ENCODE peak calls at places on chromosomes 2 and 18, in seven cellular contexts. W, M, V, Y, R, L and E are unnamed samples.

GRCh38 chr2:17636989-17637906 is 96.8 kb downstream of the VSNL1 start:
- DNase-seq in R (no peak), M (no peak), Y (no peak), L (no peak), W (no peak), V (no peak), E (no peak)

GRCh38 chr2:237207641-237208040 is 122.0 kb downstream of the COPS8 start:
- DNase-seq in R (peak; percentile 49), L (peak; percentile 93), Y (peak; percentile 86), W (peak; percentile 82), V (peak; percentile 14), M (peak; percentile 88), E (no peak)

GRCh38 chr2:160229591-160229990 is 29.5 kb upstream of the ITGB6 start:
- DNase-seq in R (peak; percentile 84), M (peak; percentile 80), Y (no peak), W (peak; percentile 92), L (peak; percentile 60), V (no peak), E (no peak)

GRCh38 chr2:218479595-218479994 is 60.7 kb downstream of the VIL1 start:
- DNase-seq in V (no peak), M (no peak), R (no peak), W (no peak), L (no peak), Y (no peak), E (no peak)

GRCh38 chr18:25256439-25256838 is 95.5 kb downstream of the ZNF521 start:
- DNase-seq in V (no peak), Y (no peak), R (no peak), M (no peak), L (no peak), W (no peak), E (no peak)

GRCh38 chr2:84323890-84324289 is 135.2 kb downstream of the SUCLG1 start:
- DNase-seq in V (no peak), M (no peak), W (no peak), L (no peak), R (no peak), Y (no peak), E (no peak)

GRCh38 chr2:101619191-101619591 is 78.3 kb upstream of the MAP4K4 start:
- DNase-seq in V (no peak), M (no peak), L (peak; percentile 51), R (peak; percentile 19), Y (no peak), W (no peak), E (no peak)

GRCh38 chr2:234206738-234207137 is 156.2 kb downstream of the SPP2 start:
- DNase-seq in Y (no peak), W (no peak), R (no peak), V (no peak), L (no peak), M (no peak), E (no peak)

GRCh38 chr2:203061346-203061745 is 46.7 kb downstream of the NBEAL1 start:
- DNase-seq in V (no peak), M (peak; percentile 13), W (no peak), L (no peak), Y (no peak), R (peak; percentile 88), E (no peak)

GRCh38 chr2:172442072-172442895 is 14.9 kb downstream of the ITGA6 start:
- DNase-seq in Y (no peak), R (peak; percentile 97), W (peak; percentile 100), L (peak; percentile 74), V (peak; percentile 78), M (peak; percentile 98), E (peak; percentile 14)

GRCh38 chr2:178227187-178227586 is 32.9 kb downstream of the OSBPL6 start:
- DNase-seq in W (no peak), R (peak; percentile 73), M (peak; percentile 58), Y (no peak), V (no peak), L (peak; percentile 36), E (no peak)

GRCh38 chr2:239329284-239329971 is 71.4 kb downstream of the HDAC4 start:
- DNase-seq in W (no peak), M (no peak), R (no peak), Y (no peak), V (no peak), L (no peak), E (no peak)
- H3K4me1 ChIP-seq in W (no peaks in the 10 kb centered on the region), M (peaks cover 17% of the 10 kb centered on the region), R (peaks cover 10% of the 10 kb centered on the region), Y (no peaks in the 10 kb centered on the region), V (no peaks in the 10 kb centered on the region), L (peaks cover 23% of the 10 kb centered on the region), E (peaks cover 39% of the 10 kb centered on the region)

GRCh38 chr2:66446924-66447323 is 12.0 kb downstream of the MEIS1 start:
- DNase-seq in L (no peak), R (no peak), W (no peak), M (no peak), V (no peak), Y (no peak), E (no peak)

GRCh38 chr2:66445781-66446177 is 10.9 kb downstream of the MEIS1 start:
- DNase-seq in M (peak; percentile 58), R (no peak), W (no peak), L (no peak), V (no peak), Y (peak; percentile 86), E (no peak)

GRCh38 chr2:66447676-66448075 is 12.8 kb downstream of the MEIS1 start:
- DNase-seq in M (peak; percentile 12), R (no peak), Y (no peak), L (no peak), W (no peak), V (no peak), E (no peak)

GRCh38 chr2:66445076-66445724 is 10.3 kb downstream of the MEIS1 start:
- DNase-seq in V (no peak), W (no peak), R (peak; percentile 68), Y (peak; percentile 82), L (no peak), M (peak; percentile 64), E (no peak)

GRCh38 chr2:66446178-66446860 is 11.4 kb downstream of the MEIS1 start:
- DNase-seq in V (peak; percentile 65), M (peak; percentile 72), W (no peak), Y (peak; percentile 90), R (peak; percentile 78), L (peak; percentile 28), E (no peak)
- H3K27me3 ChIP-seq in V (no peaks in the 10 kb centered on the region), M (no peaks in the 10 kb centered on the region), W (no peaks in the 10 kb centered on the region), Y (no peaks in the 10 kb centered on the region), R (no peaks in the 10 kb centered on the region), L (no peaks in the 10 kb centered on the region), E (peaks cover 12% of the 10 kb centered on the region)

DNA sequence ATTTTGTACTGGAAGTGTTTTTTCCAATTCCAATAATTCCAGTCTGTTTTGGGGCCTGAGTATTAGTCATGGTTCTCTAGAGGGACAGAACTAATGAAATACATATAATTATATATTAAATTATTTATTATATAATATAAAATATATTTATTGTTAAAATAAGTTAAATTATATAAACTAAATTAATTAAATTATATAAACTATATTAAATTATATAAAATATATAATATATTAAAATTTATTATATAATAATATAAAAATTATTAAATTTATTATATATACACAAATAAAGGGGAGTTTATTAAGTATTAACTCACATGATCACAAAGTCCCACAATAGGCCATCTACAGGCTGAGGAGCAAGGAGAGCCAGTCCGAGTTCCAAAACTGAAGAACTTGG is 253.4 kb upstream of the NETO1 start:
- DNase-seq in V (no peak), W (no peak), L (no peak), R (no peak), Y (no peak), M (no peak), E (no peak)
- H3K4me3 ChIP-seq in V (no peak overlapping the region), W (no peak overlapping the region), L (no peak overlapping the region), R (no peak overlapping the region), Y (no peak overlapping the region), M (no peak overlapping the region), E (no peak overlapping the region)

GRCh38 chr2:197197808-197198409 is 112.7 kb downstream of the ANKRD44 start:
- DNase-seq in R (no peak), V (no peak), Y (no peak), M (no peak), L (no peak), W (no peak), E (no peak)
- H3K4me1 ChIP-seq in R (no peaks in the 10 kb centered on the region), V (no peaks in the 10 kb centered on the region), Y (peaks cover 10% of the 10 kb centered on the region), M (no peaks in the 10 kb centered on the region), L (no peaks in the 10 kb centered on the region), W (no peaks in the 10 kb centered on the region), E (peaks cover 9% of the 10 kb centered on the region)

GRCh38 chr2:236174608-236175001 is 6.4 kb upstream of the GBX2 start:
- DNase-seq in R (no peak), V (no peak), M (no peak), L (no peak), W (no peak), Y (no peak), E (no peak)
- H3K27me3 ChIP-seq in R (peaks cover 56% of the 10 kb centered on the region), V (peaks cover 60% of the 10 kb centered on the region), M (peaks cover 56% of the 10 kb centered on the region), L (peaks cover 100% of the 10 kb centered on the region), W (no peaks in the 10 kb centered on the region), Y (no peaks in the 10 kb centered on the region), E (peaks cover 100% of the 10 kb centered on the region)

GRCh38 chr2:122634920-122635319 is 879.5 kb downstream of the TSN start:
- DNase-seq in V (no peak), M (no peak), Y (no peak), R (no peak), W (no peak), L (no peak), E (no peak)
- H3K4me3 ChIP-seq in V (no peak overlapping the region), M (peak overlapping the region; percentile 18), Y (no peak overlapping the region), R (no peak overlapping the region), W (no peak overlapping the region), L (no peak overlapping the region), E (no peak overlapping the region)

GRCh38 chr2:45283764-45284620 is 274.7 kb upstream of the SIX2 start:
- DNase-seq in R (peak; percentile 91), W (peak; percentile 97), M (peak; percentile 90), L (peak; percentile 82), V (no peak), Y (peak; percentile 81), E (no peak)
- H3K4me1 ChIP-seq in R (no peaks in the 10 kb centered on the region), W (peaks cover 62% of the 10 kb centered on the region), M (peaks cover 23% of the 10 kb centered on the region), L (peaks cover 9% of the 10 kb centered on the region), V (no peaks in the 10 kb centered on the region), Y (no peaks in the 10 kb centered on the region), E (no peaks in the 10 kb centered on the region)

DNA sequence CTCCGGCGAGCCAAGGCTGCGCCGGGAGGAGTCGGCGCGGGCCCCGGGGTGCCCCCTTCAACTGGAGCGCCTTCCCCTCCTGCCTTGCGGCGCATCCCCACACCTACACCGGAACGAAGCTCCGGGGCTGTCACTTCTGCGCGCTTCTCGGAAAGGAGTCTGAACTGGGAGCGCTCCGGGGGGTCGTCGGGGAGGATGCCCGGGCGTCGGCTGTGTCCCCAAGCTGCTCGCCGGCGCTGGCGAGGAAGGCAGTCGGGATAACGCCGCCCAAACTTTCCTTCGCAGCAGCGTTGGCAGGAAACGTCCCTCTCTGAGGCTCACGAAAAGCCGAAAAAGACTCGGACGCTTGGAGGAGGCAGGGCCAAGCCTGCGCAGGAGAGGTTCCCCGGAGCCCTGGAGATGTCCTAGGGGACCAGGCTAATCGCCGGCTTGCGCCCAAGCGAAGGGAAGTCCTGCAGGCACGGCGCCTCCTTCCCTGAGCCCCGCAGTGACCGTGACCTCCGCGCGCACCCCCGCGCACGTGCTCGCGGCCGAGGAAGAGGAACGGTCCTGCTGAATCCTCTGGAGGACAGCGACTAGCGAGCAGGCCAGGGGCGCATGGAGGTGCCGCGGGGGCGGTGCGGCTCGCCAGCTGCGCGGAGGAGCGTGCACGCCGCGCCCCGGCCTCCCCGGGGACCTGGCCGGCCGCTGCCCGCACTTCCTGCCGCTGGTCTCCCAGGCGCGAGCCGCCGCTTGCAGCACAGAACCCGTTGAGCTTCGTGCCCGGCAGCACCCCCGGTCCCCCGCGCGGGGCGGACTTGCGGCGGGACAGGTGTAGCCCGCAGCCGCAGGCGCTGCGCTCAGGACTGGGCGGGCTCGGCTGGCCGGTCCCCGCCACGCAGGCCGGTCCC is at the start of gene SH3RF3:
- DNase-seq in Y (peak; percentile 86), W (no peak), R (peak; percentile 69), L (peak; percentile 69), M (peak; percentile 77), V (peak; percentile 19), E (no peak)
- H3K27me3 ChIP-seq in Y (no peaks in the 10 kb centered on the region), W (no peaks in the 10 kb centered on the region), R (no peaks in the 10 kb centered on the region), L (peaks cover 63% of the 10 kb centered on the region), M (peaks cover under 1% of the 10 kb centered on the region), V (no peaks in the 10 kb centered on the region), E (no peaks in the 10 kb centered on the region)

GRCh38 chr2:156593011-156593921 is 157.1 kb downstream of the GPD2 start:
- DNase-seq in M (no peak), R (no peak), V (no peak), W (no peak), Y (no peak), L (no peak), E (no peak)
- H3K4me3 ChIP-seq in M (no peak overlapping the region), R (no peak overlapping the region), V (no peak overlapping the region), W (no peak overlapping the region), Y (no peak overlapping the region), L (no peak overlapping the region), E (no peak overlapping the region)